ENCODE peak calls at places on chromosomes 6 and 20, in four cellular contexts. N, L, Z and E are unnamed samples.

GRCh38 chr6:152250127-152250526 is 387.0 kb downstream of the SYNE1 start:
- DNase-seq in Z (no peak), L (no peak), N (no peak), E (no peak)

GRCh38 chr6:124747336-124747735 is 214.9 kb upstream of the RNF217 start:
- DNase-seq in Z (no peak), N (no peak), L (no peak), E (no peak)

GRCh38 chr6:36235309-36235708 is 34.6 kb upstream of the PNPLA1 start:
- DNase-seq in Z (no peak), N (no peak), L (no peak), E (no peak)

GRCh38 chr20:32017711-32018251 is 7.5 kb downstream of the CCM2L start:
- DNase-seq in Z (peak; percentile 78), N (no peak), L (no peak), E (peak; percentile 41)

GRCh38 chr6:77231438-77232305 is 231.6 kb downstream of the HTR1B start:
- DNase-seq in N (no peak), Z (no peak), L (peak; percentile 8), E (no peak)

GRCh38 chr6:41191569-41191968 is 9.4 kb downstream of the TREML2 start:
- DNase-seq in Z (peak; percentile 83), L (no peak), N (peak; percentile 42), E (peak; percentile 40)

GRCh38 chr20:34390769-34391447 is 27.8 kb downstream of the ITCH start:
- DNase-seq in N (peak; percentile 76), Z (peak; percentile 66), L (peak; percentile 86), E (peak; percentile 95)

GRCh38 chr6:126300126-126300525 is 39.8 kb upstream of the CENPW start:
- DNase-seq in L (no peak), N (no peak), Z (no peak), E (no peak)

GRCh38 chr6:119575721-119576120 is 226.2 kb upstream of the MAN1A1 start:
- DNase-seq in L (peak; percentile 70), Z (no peak), N (peak; percentile 32), E (peak; percentile 36)

GRCh38 chr6:14454467-14454763 is 336.8 kb downstream of the CD83 start:
- DNase-seq in N (no peak), L (no peak), Z (no peak), E (no peak)

GRCh38 chr6:143233563-143234285 is 173.0 kb downstream of the AIG1 start:
- DNase-seq in N (no peak), L (no peak), Z (no peak), E (no peak)

GRCh38 chr20:48630342-48631075 is 197.3 kb downstream of the PREX1 start:
- DNase-seq in Z (no peak), L (no peak), N (no peak), E (no peak)

DNA sequence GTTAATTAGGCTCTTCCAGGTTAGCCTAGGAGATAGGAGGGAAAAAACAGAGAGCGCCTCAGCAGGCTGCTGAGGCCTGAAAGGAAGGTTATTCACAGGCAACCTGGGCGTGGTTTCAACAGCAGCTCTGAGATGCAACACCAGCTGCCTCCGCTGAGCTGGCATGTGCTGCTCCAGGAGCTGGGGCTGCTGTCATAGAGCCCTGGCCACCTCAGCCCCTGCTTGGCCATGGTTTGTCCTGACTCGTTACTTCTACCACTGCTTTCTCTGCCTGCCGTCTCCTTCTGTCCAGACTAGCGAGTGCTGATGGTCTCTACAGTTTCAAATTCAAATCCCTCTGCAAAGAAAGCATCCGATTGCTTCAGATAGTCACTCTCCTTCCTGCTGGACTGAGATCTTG is 32.5 kb upstream of the RPP40 start:
- DNase-seq in Z (no peak), L (peak; percentile 29), N (peak; percentile 45), E (peak; percentile 63)
- TF ChIP-seq CTCF in Z (no peak), L (no peak), N (no peak), E (no peak)

DNA sequence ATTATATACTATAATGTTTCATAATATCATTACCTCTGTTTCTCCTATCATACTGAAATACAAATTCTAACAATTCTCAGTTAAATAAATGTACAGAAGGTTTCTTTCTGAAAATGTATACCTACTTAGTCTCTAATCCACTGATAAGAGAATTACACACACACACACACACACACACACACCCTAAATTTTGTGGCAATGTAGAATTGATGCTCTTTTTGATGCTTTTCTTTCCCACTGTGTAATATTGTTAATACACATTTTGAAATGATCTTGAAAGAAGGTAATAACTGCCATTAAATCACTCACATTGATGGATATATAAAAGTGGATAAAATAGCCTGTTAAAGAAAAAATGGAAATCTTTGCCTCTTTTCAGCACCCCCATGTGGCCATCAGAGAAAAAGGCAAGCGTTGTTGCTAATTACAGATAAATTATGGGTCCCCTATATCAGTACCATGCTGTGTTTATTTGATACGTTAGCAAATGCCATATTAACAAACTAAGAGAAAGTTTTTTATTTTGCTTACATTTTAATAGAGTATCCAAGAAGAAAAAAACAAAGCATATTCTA is 76.6 kb upstream of the VGLL2 start:
- DNase-seq in L (no peak), N (no peak), Z (no peak), E (peak; percentile 49)
- TF ChIP-seq CTCF in L (peak; percentile 51), N (peak; percentile 32), Z (peak; percentile 20), E (peak; percentile 66)

GRCh38 chr20:47521059-47521808 is 19.5 kb downstream of the NCOA3 start:
- DNase-seq in N (no peak), L (no peak), Z (no peak), E (no peak)
- TF ChIP-seq CTCF in N (peak; percentile 20), L (no peak), Z (peak; percentile 24), E (no peak)

GRCh38 chr6:90098025-90098474 is 198.6 kb downstream of the BACH2 start:
- DNase-seq in Z (no peak), L (peak; percentile 96), N (peak; percentile 95), E (peak; percentile 97)
- TF ChIP-seq CTCF in Z (peak; percentile 46), L (peak; percentile 57), N (peak; percentile 14), E (peak; percentile 40)

GRCh38 chr6:132458887-132459604 is 53.9 kb downstream of the STX7 start:
- DNase-seq in L (no peak), N (no peak), Z (no peak), E (no peak)

GRCh38 chr6:132459605-132459952 is 53.3 kb downstream of the STX7 start:
- DNase-seq in Z (no peak), L (no peak), N (no peak), E (no peak)

GRCh38 chr6:132464538-132465256 is 48.2 kb downstream of the STX7 start:
- DNase-seq in Z (no peak), N (no peak), L (no peak), E (no peak)

GRCh38 chr6:132465530-132466485 is 47.1 kb downstream of the STX7 start:
- DNase-seq in Z (no peak), L (no peak), N (no peak), E (no peak)

GRCh38 chr6:132461958-132462357 is 51.0 kb downstream of the STX7 start:
- DNase-seq in N (no peak), L (no peak), Z (no peak), E (no peak)
- TF ChIP-seq CTCF in N (no peak), L (no peak), Z (no peak), E (no peak)

GRCh38 chr20:43840382-43841070 is 74.1 kb upstream of the TOX2 start:
- DNase-seq in Z (no peak), N (peak; percentile 31), L (no peak), E (peak; percentile 53)
- TF ChIP-seq CTCF in Z (peak; percentile 12), N (peak; percentile 57), L (peak; percentile 56), E (peak; percentile 37)

DNA sequence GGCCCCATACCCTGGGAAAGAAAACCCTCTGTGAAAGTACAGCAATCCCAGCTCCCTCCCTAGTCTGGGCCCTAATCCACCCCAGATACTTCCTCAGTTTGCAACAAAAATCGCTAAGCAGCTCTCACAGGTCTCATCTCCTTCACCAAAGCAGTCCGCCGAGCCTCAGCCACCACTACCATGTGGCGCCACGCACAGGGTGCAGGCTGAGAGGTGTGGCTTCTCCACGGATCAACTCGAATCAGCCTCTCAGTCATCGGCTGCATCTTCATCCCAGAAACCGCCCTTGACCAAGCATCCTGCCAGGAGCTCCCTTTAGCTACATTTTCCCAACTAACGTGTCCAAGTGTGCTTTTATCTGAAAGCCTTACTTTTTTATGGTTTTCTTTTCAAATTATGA is 50.7 kb downstream of the ANKRD60 start:
- DNase-seq in L (no peak), N (no peak), Z (no peak), E (no peak)
- TF ChIP-seq CTCF in L (no peak), N (no peak), Z (no peak), E (no peak)

GRCh38 chr6:149628865-149629544 is 19.5 kb downstream of the KATNA1 start:
- DNase-seq in L (no peak), Z (no peak), N (no peak), E (no peak)
- TF ChIP-seq CTCF in L (no peak), Z (no peak), N (no peak), E (no peak)

DNA sequence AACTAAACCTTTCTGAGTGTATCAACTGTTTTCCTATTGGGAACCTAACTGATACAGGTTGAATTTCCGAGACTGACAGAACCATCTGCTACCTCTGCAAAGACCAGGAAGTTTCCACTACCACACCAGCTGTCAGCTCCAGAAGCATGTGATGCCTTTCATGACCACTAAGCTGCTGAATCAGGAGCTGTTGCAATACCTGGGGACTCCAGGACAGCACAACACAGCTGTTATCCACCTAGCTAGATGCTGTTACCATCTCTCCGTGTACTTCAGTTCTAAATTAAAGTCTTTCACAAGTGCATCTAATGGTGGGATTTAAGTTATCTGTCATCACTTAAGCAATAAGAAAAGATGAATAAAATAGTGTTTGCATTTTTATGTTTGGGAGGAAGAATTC is 158.2 kb upstream of the IMPG1 start:
- DNase-seq in N (no peak), Z (no peak), L (no peak), E (peak; percentile 43)
- TF ChIP-seq CTCF in N (no peak), Z (no peak), L (no peak), E (no peak)